ENCODE peak calls at places on chromosome 9, in five cellular contexts. Q is RPMI7951; G is mesendoderm; L is 8988T; X is activated T-helper 1 cell treated with anti-CD3 and anti-CD28 coated beads, Interleukin-12 subunit alpha, Interleukin-12 subunit beta, Interleukin-2, Interleukin-4 antibody, amounts not matched to agents 30 ng/mL and 10 ng/mL and 1 ng/mL, durations not matched to agents 14 hours and 24 hours and 36 hours. K is an unnamed sample.

GRCh38 chr9:136551401-136552116 is 5.7 kb upstream of the NOTCH1 start:
- DNase-seq in Q (peak; percentile 67), G (peak; percentile 74), X (no peak), L (peak; percentile 84), K (peak; percentile 70)

GRCh38 chr9:115378758-115379157 is 260.8 kb upstream of the TNC start:
- DNase-seq in Q (no peak), L (no peak), X (no peak), G (no peak), K (no peak)

GRCh38 chr9:135137398-135137832 is 49.9 kb downstream of the OLFM1 start:
- DNase-seq in L (no peak), X (no peak), G (peak; percentile 95), Q (peak; percentile 66), K (peak; percentile 88)

GRCh38 chr9:116112236-116112635 is 41.4 kb upstream of the PAPPA start:
- DNase-seq in L (no peak), X (no peak), Q (no peak), G (peak; percentile 14), K (peak; percentile 11)

GRCh38 chr9:105116047-105116868 is 128.2 kb upstream of the SLC44A1 start:
- DNase-seq in G (peak; percentile 96), Q (no peak), X (no peak), L (no peak), K (no peak)

GRCh38 chr9:134678206-134678605 is 36.6 kb downstream of the COL5A1 start:
- DNase-seq in G (no peak), X (no peak), Q (no peak), L (no peak), K (no peak)

GRCh38 chr9:24245988-24246387 is 299.7 kb downstream of the IZUMO3 start:
- DNase-seq in Q (peak; percentile 7), L (no peak), G (peak; percentile 43), X (no peak), K (peak; percentile 7)

GRCh38 chr9:101585740-101586139 is 9.0 kb downstream of the PPP3R2 start:
- DNase-seq in X (no peak), G (no peak), Q (no peak), L (no peak), K (no peak)

GRCh38 chr9:104319198-104319597 is 184.9 kb upstream of the OR13F1 start:
- DNase-seq in G (no peak), L (no peak), X (no peak), Q (no peak), K (no peak)

GRCh38 chr9:110746211-110746930 is 77.8 kb downstream of the MUSK start:
- DNase-seq in G (no peak), X (no peak), L (no peak), Q (no peak), K (no peak)

GRCh38 chr9:20988061-20988460 is 43.4 kb downstream of the HACD4 start:
- DNase-seq in G (peak; percentile 31), X (no peak), L (no peak), Q (no peak), K (no peak)

GRCh38 chr9:127214421-127215265 is 49.9 kb upstream of the GARNL3 start:
- DNase-seq in Q (peak; percentile 29), L (peak; percentile 67), G (peak; percentile 68), X (peak; percentile 44), K (peak; percentile 64)

GRCh38 chr9:91412895-91413294 is 10.7 kb downstream of the NFIL3 start:
- DNase-seq in G (no peak), L (no peak), X (no peak), Q (no peak), K (no peak)

GRCh38 chr9:37503736-37504135 is 18.0 kb downstream of the POLR1E start:
- DNase-seq in X (no peak), Q (no peak), L (no peak), G (peak; percentile 4), K (no peak)

GRCh38 chr9:112112941-112113399 is 62.1 kb downstream of the SUSD1 start:
- DNase-seq in L (peak; percentile 19), X (no peak), G (peak; percentile 80), Q (no peak), K (peak; percentile 43)

GRCh38 chr9:15510789-15511575 is at the start of gene PSIP1:
- DNase-seq in G (peak; percentile 89), X (peak; percentile 84), L (no peak), Q (peak; percentile 78), K (peak; percentile 69)

GRCh38 chr9:98807811-98808195 is 333 bp downstream of the GALNT12 start:
- DNase-seq in G (no peak), Q (no peak), L (peak; percentile 47), X (peak; percentile 17), K (no peak)

GRCh38 chr9:73553295-73553694 is 401.6 kb downstream of the ANXA1 start:
- DNase-seq in G (no peak), X (no peak), L (no peak), Q (no peak), K (no peak)

GRCh38 chr9:69433426-69433825 is 108.4 kb downstream of the ENTREP1 start:
- DNase-seq in G (no peak), Q (no peak), X (no peak), L (no peak), K (no peak)

GRCh38 chr9:91384954-91385353 is 23.2 kb upstream of the AUH start:
- DNase-seq in Q (no peak), G (no peak), L (no peak), X (no peak), K (no peak)

GRCh38 chr9:116891438-116891837 is 204.3 kb downstream of the TRIM32 start:
- DNase-seq in L (no peak), Q (no peak), X (no peak), G (no peak), K (no peak)

GRCh38 chr9:74817281-74818181 is 70.2 kb downstream of the TRPM6 start:
- DNase-seq in X (no peak), G (no peak), L (no peak), Q (no peak), K (no peak)

GRCh38 chr9:4305065-4305481 is 5.2 kb upstream of the GLIS3 start:
- DNase-seq in Q (no peak), X (no peak), L (no peak), G (no peak), K (no peak)

GRCh38 chr9:77903666-77904248 is 127.9 kb downstream of the GNAQ start:
- DNase-seq in G (peak; percentile 42), Q (no peak), X (no peak), L (no peak), K (no peak)

GRCh38 chr9:96574931-96575351 is 44.7 kb downstream of the CDC14B start:
- DNase-seq in X (no peak), Q (peak; percentile 40), G (no peak), L (no peak), K (peak; percentile 25)

GRCh38 chr9:71209890-71210289 is 88.5 kb upstream of the TRPM3 start:
- DNase-seq in X (no peak), L (no peak), G (no peak), Q (no peak), K (no peak)

GRCh38 chr9:33687779-33688178 is 107.6 kb upstream of the PRSS3 start:
- DNase-seq in Q (no peak), X (no peak), G (no peak), L (no peak), K (no peak)

GRCh38 chr9:16671591-16672137 is 198.8 kb downstream of the BNC2 start:
- DNase-seq in L (no peak), X (no peak), Q (peak; percentile 59), G (no peak), K (peak; percentile 3)

GRCh38 chr9:117746263-117746662 is 42.1 kb downstream of the TLR4 start:
- DNase-seq in L (no peak), X (no peak), Q (no peak), G (no peak), K (no peak)

GRCh38 chr9:99851028-99851822 is 29.5 kb downstream of the NR4A3 start:
- DNase-seq in L (no peak), Q (no peak), G (no peak), X (peak; percentile 64), K (no peak)

GRCh38 chr9:107513464-107514092 is 24.0 kb upstream of the KLF4 start:
- DNase-seq in X (no peak), L (no peak), G (no peak), Q (no peak), K (no peak)